ENCODE peak calls at places on chromosome 5, in four cellular contexts. One of them, this sample, is unnamed.

GRCh38 chr5:41649659-41650058 is 139.3 kb upstream of the PLCXD3 start:
- DNase-seq in AG10803: peak; percentile 28
- DNase-seq in CD4-positive, alpha-beta T cell: no peak
- DNase-seq in cardiac muscle cell: no peak
- DNase-seq in this sample: no peak

GRCh38 chr5:103801681-103802080 is 239.1 kb upstream of the NUDT12 start:
- DNase-seq in AG10803: no peak
- DNase-seq in CD4-positive, alpha-beta T cell: no peak
- DNase-seq in cardiac muscle cell: no peak
- DNase-seq in this sample: no peak

GRCh38 chr5:178785999-178786398 is 55.5 kb upstream of the ZNF354A start:
- DNase-seq in CD4-positive, alpha-beta T cell: no peak
- DNase-seq in AG10803: peak; percentile 40
- DNase-seq in cardiac muscle cell: no peak
- DNase-seq in this sample: no peak

GRCh38 chr5:98163796-98164493 is 609.5 kb upstream of the RGMB start:
- DNase-seq in AG10803: no peak
- DNase-seq in cardiac muscle cell: no peak
- DNase-seq in CD4-positive, alpha-beta T cell: no peak
- DNase-seq in this sample: no peak

GRCh38 chr5:125812631-125813030 is 610.6 kb upstream of the GRAMD2B start:
- DNase-seq in cardiac muscle cell: no peak
- DNase-seq in AG10803: no peak
- DNase-seq in CD4-positive, alpha-beta T cell: no peak
- DNase-seq in this sample: no peak

GRCh38 chr5:438481-438981 is 4.4 kb upstream of the EXOC3 start:
- DNase-seq in cardiac muscle cell: no peak
- DNase-seq in AG10803: no peak
- DNase-seq in CD4-positive, alpha-beta T cell: no peak
- DNase-seq in this sample: no peak

GRCh38 chr5:155418960-155419579 is 405.5 kb downstream of the KIF4B start:
- DNase-seq in CD4-positive, alpha-beta T cell: no peak
- DNase-seq in AG10803: peak; percentile 0
- DNase-seq in cardiac muscle cell: no peak
- DNase-seq in this sample: no peak

GRCh38 chr5:123124495-123125171 is 35.6 kb downstream of the PRDM6 start:
- DNase-seq in AG10803: peak; percentile 74
- DNase-seq in CD4-positive, alpha-beta T cell: no peak
- DNase-seq in cardiac muscle cell: no peak
- DNase-seq in this sample: no peak

GRCh38 chr5:5335708-5336211 is 86.7 kb upstream of the ICE1 start:
- DNase-seq in CD4-positive, alpha-beta T cell: no peak
- DNase-seq in cardiac muscle cell: no peak
- DNase-seq in AG10803: peak; percentile 54
- DNase-seq in this sample: no peak

GRCh38 chr5:134939500-134939899 is 28.2 kb upstream of the CATSPER3 start:
- DNase-seq in CD4-positive, alpha-beta T cell: no peak
- DNase-seq in AG10803: no peak
- DNase-seq in cardiac muscle cell: no peak
- DNase-seq in this sample: no peak
- TF ChIP-seq CTCF in CD4-positive, alpha-beta T cell: no peak
- TF ChIP-seq CTCF in AG10803: no peak
- TF ChIP-seq CTCF in cardiac muscle cell: no peak
- TF ChIP-seq CTCF in this sample: no peak

GRCh38 chr5:150615141-150615699 is 25.2 kb upstream of the SYNPO start:
- DNase-seq in cardiac muscle cell: no peak
- DNase-seq in AG10803: peak; percentile 68
- DNase-seq in CD4-positive, alpha-beta T cell: no peak
- DNase-seq in this sample: no peak

GRCh38 chr5:150612905-150613670 is 27.4 kb upstream of the SYNPO start:
- DNase-seq in CD4-positive, alpha-beta T cell: no peak
- DNase-seq in cardiac muscle cell: no peak
- DNase-seq in AG10803: no peak
- DNase-seq in this sample: no peak

GRCh38 chr5:150612405-150612804 is 28.1 kb upstream of the SYNPO start:
- DNase-seq in AG10803: no peak
- DNase-seq in cardiac muscle cell: no peak
- DNase-seq in CD4-positive, alpha-beta T cell: no peak
- DNase-seq in this sample: no peak

GRCh38 chr5:150614651-150615040 is 25.8 kb upstream of the SYNPO start:
- DNase-seq in cardiac muscle cell: no peak
- DNase-seq in CD4-positive, alpha-beta T cell: no peak
- DNase-seq in AG10803: no peak
- DNase-seq in this sample: no peak

GRCh38 chr5:150613991-150614650 is 26.3 kb upstream of the SYNPO start:
- DNase-seq in AG10803: no peak
- DNase-seq in cardiac muscle cell: no peak
- DNase-seq in CD4-positive, alpha-beta T cell: no peak
- DNase-seq in this sample: no peak
- TF ChIP-seq CTCF in AG10803: peak; percentile 11
- TF ChIP-seq CTCF in cardiac muscle cell: peak; percentile 35
- TF ChIP-seq CTCF in CD4-positive, alpha-beta T cell: no peak
- TF ChIP-seq CTCF in this sample: no peak

GRCh38 chr5:133779828-133780475 is 167.6 kb upstream of the FSTL4 start:
- DNase-seq in AG10803: no peak
- DNase-seq in CD4-positive, alpha-beta T cell: no peak
- DNase-seq in cardiac muscle cell: peak; percentile 17
- DNase-seq in this sample: no peak
- TF ChIP-seq CTCF in AG10803: no peak
- TF ChIP-seq CTCF in CD4-positive, alpha-beta T cell: no peak
- TF ChIP-seq CTCF in cardiac muscle cell: no peak
- TF ChIP-seq CTCF in this sample: no peak

GRCh38 chr5:127072861-127073846 is at the start of gene C5orf63:
- DNase-seq in AG10803: peak; percentile 11
- DNase-seq in cardiac muscle cell: no peak
- DNase-seq in CD4-positive, alpha-beta T cell: peak; percentile 31
- DNase-seq in this sample: no peak
- TF ChIP-seq CTCF in AG10803: no peak
- TF ChIP-seq CTCF in cardiac muscle cell: peak; percentile 6
- TF ChIP-seq CTCF in CD4-positive, alpha-beta T cell: no peak
- TF ChIP-seq CTCF in this sample: peak; percentile 35